ENCODE peak calls at places on chromosomes 5 and 9, in four cellular contexts. U, L, G and V are unnamed samples.

GRCh38 chr5:180070726-180071417 is 687 bp downstream of the RNF130 start:
- DNase-seq in U (peak; percentile 68), L (no peak), G (no peak), V (peak; percentile 37)

GRCh38 chr5:147906326-147907095 is at the start of gene C5orf46:
- DNase-seq in U (no peak), L (no peak), G (no peak), V (peak; percentile 96)

GRCh38 chr5:68367717-68368116 is 152.2 kb downstream of the PIK3R1 start:
- DNase-seq in U (no peak), L (no peak), G (no peak), V (no peak)

GRCh38 chr9:35910613-35911488 is 1.6 kb downstream of the SPAAR start:
- DNase-seq in U (peak; percentile 86), L (peak; percentile 66), G (no peak), V (peak; percentile 78)

GRCh38 chr9:93600504-93600903 is 24.1 kb downstream of the PHF2 start:
- DNase-seq in U (no peak), L (no peak), G (no peak), V (no peak)

GRCh38 chr5:169142264-169142970 is 158.5 kb downstream of the SLIT3 start:
- DNase-seq in U (no peak), L (no peak), G (no peak), V (no peak)

GRCh38 chr9:136547508-136548215 is 1.8 kb upstream of the NOTCH1 start:
- DNase-seq in U (no peak), L (no peak), G (no peak), V (no peak)

GRCh38 chr5:173197375-173197891 is 37.6 kb downstream of the NKX2-5 start:
- DNase-seq in U (no peak), L (no peak), G (no peak), V (no peak)

GRCh38 chr9:96218821-96219614 is 83.0 kb downstream of the HSD17B3 start:
- DNase-seq in U (no peak), L (no peak), G (no peak), V (no peak)

GRCh38 chr5:137192293-137192743 is 306.8 kb downstream of the SPOCK1 start:
- DNase-seq in U (peak; percentile 55), L (no peak), G (no peak), V (peak; percentile 86)

GRCh38 chr5:81207009-81207408 is 26.1 kb upstream of the CKMT2 start:
- DNase-seq in U (no peak), L (no peak), G (no peak), V (no peak)

GRCh38 chr9:122374885-122375420 is 4.1 kb downstream of the PTGS1 start:
- DNase-seq in U (peak; percentile 46), L (no peak), G (no peak), V (no peak)

GRCh38 chr5:120207139-120207538 is 257.0 kb upstream of the PRR16 start:
- DNase-seq in U (no peak), L (no peak), G (no peak), V (no peak)

GRCh38 chr9:10366171-10366779 is 246.5 kb downstream of the PTPRD start:
- DNase-seq in U (peak; percentile 57), L (peak; percentile 2), G (peak; percentile 38), V (peak; percentile 66)

GRCh38 chr5:146313027-146313426 is 25.6 kb upstream of the POU4F3 start:
- DNase-seq in U (no peak), L (no peak), G (no peak), V (no peak)

GRCh38 chr9:132631280-132631679 is 38.5 kb downstream of the DDX31 start:
- DNase-seq in U (no peak), L (no peak), G (no peak), V (peak; percentile 90)

GRCh38 chr5:14869286-14870164 is 2.1 kb downstream of the ANKH start:
- DNase-seq in U (no peak), L (no peak), G (no peak), V (peak; percentile 40)

GRCh38 chr9:132571806-132572600 is 10.4 kb upstream of the BARHL1 start:
- DNase-seq in U (no peak), L (no peak), G (no peak), V (no peak)

GRCh38 chr5:104661256-104661655 is 1098.7 kb upstream of the NUDT12 start:
- DNase-seq in U (no peak), L (no peak), G (no peak), V (no peak)

GRCh38 chr9:76667521-76667957 is 96.7 kb upstream of the PCA3 start:
- DNase-seq in U (peak; percentile 69), L (no peak), G (no peak), V (no peak)

GRCh38 chr9:96418920-96419690 is 935 bp upstream of the ZNF367 start:
- DNase-seq in U (peak; percentile 62), L (no peak), G (no peak), V (peak; percentile 67)

GRCh38 chr5:52987711-52988329 is 1.3 kb upstream of the ITGA2 start:
- DNase-seq in U (peak; percentile 83), L (peak; percentile 93), G (no peak), V (peak; percentile 97)

GRCh38 chr5:93791520-93791972 is 50.1 kb upstream of the POU5F2 start:
- DNase-seq in U (peak; percentile 95), L (no peak), G (no peak), V (no peak)

GRCh38 chr9:16262467-16263261 is 607.8 kb downstream of the BNC2 start:
- DNase-seq in U (peak; percentile 6), L (no peak), G (no peak), V (peak; percentile 51)

GRCh38 chr5:68261174-68262021 is 45.8 kb downstream of the PIK3R1 start:
- DNase-seq in U (no peak), L (no peak), G (no peak), V (no peak)

GRCh38 chr5:177473461-177473991 is at the start of gene DBN1:
- DNase-seq in U (peak; percentile 30), L (no peak), G (no peak), V (peak; percentile 61)

GRCh38 chr5:93594591-93595419 is 11.8 kb downstream of the NR2F1 start:
- DNase-seq in U (no peak), L (no peak), G (no peak), V (no peak)

GRCh38 chr9:120439147-120439546 is 140.8 kb downstream of the CDK5RAP2 start:
- DNase-seq in U (no peak), L (no peak), G (peak; percentile 11), V (peak; percentile 37)

GRCh38 chr9:80899208-80899607 is 790.1 kb downstream of the TLE1 start:
- DNase-seq in U (no peak), L (no peak), G (no peak), V (peak; percentile 77)

GRCh38 chr9:35914307-35914807 is 5.1 kb downstream of the SPAAR start:
- DNase-seq in U (peak; percentile 69), L (no peak), G (no peak), V (no peak)

GRCh38 chr9:83981126-83981871 is 694 bp downstream of the RMI1 start:
- DNase-seq in U (peak; percentile 64), L (no peak), G (no peak), V (peak; percentile 43)

GRCh38 chr5:52693279-52693678 is 94.4 kb upstream of the ITGA1 start:
- DNase-seq in U (peak; percentile 56), L (no peak), G (no peak), V (peak; percentile 49)

DNA sequence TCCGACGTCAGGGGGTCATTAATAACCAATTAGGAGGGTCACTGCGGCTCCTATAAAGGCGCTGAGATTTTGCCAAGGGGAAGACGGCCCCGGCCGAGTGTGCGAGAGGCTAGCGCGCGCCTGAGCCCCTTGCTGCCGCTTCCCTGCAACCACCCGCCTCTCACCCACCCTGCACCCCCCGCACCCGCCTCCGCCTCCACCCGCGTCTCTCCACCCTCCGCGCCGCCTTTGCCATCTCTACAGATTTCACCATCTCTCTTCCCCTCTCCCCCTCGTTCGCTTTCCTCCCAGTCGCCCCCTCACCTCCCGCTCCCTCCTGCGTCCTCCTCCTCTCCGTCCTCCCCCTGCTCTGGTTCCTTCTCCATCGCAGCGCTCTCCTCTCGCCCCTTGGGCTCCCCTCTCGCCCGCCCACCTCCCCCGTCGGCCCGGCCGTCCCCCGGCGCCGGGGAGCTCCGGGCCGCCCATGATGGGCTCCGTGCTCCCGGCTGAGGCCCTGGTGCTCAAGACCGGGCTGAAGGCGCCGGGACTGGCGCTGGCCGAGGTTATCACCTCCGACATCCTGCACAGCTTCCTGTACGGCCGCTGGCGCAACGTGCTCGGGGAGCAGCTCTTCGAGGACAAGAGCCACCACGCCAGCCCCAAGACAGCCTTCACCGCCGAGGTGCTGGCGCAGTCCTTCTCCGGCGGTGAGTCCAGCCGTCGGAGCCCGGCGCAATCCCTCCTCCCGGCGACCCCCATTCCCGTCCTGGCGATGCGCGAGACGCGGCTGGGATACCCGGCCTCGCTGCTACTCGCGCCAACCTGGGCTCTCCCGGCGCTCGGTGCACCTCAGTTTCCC is at the start of gene PRDM12:
- DNase-seq in U (no peak), L (no peak), G (no peak), V (no peak)
- H3K4me1 ChIP-seq in U (no peaks in the 10 kb centered on the region), L (no peaks in the 10 kb centered on the region), G (peaks cover 17% of the 10 kb centered on the region), V (no peaks in the 10 kb centered on the region)

GRCh38 chr9:91162311-91162710 is 199.4 kb downstream of the AUH start:
- DNase-seq in U (no peak), L (no peak), G (no peak), V (peak; percentile 89)
- H3K4me1 ChIP-seq in U (peaks cover 15% of the 10 kb centered on the region), L (peaks cover 43% of the 10 kb centered on the region), G (peaks cover 22% of the 10 kb centered on the region), V (peaks cover 42% of the 10 kb centered on the region)

DNA sequence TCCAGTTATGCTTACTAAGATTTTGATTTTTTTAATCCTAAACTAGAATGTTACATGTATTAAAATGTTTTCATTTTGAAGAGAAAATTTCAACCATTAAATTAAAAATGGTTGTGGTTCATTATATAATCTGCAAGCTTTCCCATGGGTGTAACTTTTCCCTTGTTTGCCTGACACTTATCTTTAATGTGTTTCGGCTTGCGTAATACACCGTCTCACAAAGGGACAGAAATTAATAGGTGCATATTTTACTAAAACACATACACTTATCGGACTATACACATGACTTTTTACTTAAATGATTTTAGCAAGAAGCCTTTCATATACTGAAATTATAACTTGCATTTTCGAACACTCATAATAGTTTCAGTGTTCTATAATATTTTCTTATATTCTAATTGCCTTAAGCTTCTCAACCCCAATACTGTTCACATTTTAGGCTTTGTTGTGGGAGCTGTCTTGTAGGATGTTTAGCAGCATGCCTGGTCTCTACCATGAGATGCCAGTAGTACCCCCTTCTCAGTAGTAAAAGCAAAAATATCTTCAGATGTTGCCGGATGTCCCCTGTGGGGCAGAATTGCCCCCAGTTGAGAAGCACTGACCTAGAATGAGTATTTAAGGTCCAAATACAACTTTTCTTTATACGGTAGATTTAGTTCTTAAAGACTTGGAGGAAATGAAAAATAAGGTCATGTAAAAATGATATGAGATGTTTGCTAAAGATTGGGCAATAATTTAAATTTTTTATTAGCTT is 28.6 kb downstream of the UGCG start:
- DNase-seq in U (no peak), L (no peak), G (no peak), V (no peak)
- H3K4me1 ChIP-seq in U (peaks cover 39% of the 10 kb centered on the region), L (peaks cover 9% of the 10 kb centered on the region), G (peaks cover 2% of the 10 kb centered on the region), V (no peaks in the 10 kb centered on the region)

GRCh38 chr9:77978086-77978781 is 53.4 kb downstream of the GNAQ start:
- DNase-seq in U (peak; percentile 25), L (no peak), G (no peak), V (no peak)
- H3K4me1 ChIP-seq in U (peaks cover 40% of the 10 kb centered on the region), L (peaks cover 8% of the 10 kb centered on the region), G (peaks cover 3% of the 10 kb centered on the region), V (no peaks in the 10 kb centered on the region)